ENCODE peak calls at places on chromosomes 11 and 22, in ten cellular contexts. J, M, L, W, N, O, I, C, A and P are unnamed samples.
A peak's percentile ranks its signal among the peaks of the same experiment; 100 is the strongest.

GRCh38 chr11:68659158-68659921 is 25.0 kb upstream of the GAL start:
- DNase-seq in O (peak; percentile 98), A (peak; percentile 90), N (peak; percentile 97), M (no peak), I (peak; percentile 55), W (peak; percentile 46), J (peak; percentile 66), L (peak; percentile 90), C (no peak), P (peak; percentile 96)

GRCh38 chr11:35912883-35913614 is 30.8 kb upstream of the LDLRAD3 start:
- DNase-seq in M (no peak), C (no peak), N (no peak), O (no peak), W (no peak), L (no peak), A (no peak), I (no peak), J (no peak), P (no peak)

GRCh38 chr22:45163074-45163416 is 680 bp upstream of the NUP50 start:
- DNase-seq in A (no peak), N (peak; percentile 54), C (no peak), L (no peak), W (no peak), M (no peak), I (peak; percentile 8), J (no peak), O (peak; percentile 60), P (no peak)

GRCh38 chr11:46308632-46309419 is 31.4 kb downstream of the CREB3L1 start:
- DNase-seq in N (peak; percentile 61), O (peak; percentile 79), L (no peak), M (peak; percentile 85), C (peak; percentile 77), I (peak; percentile 91), J (peak; percentile 79), A (peak; percentile 96), W (peak; percentile 76), P (no peak)

GRCh38 chr11:35014352-35014751 is 97.9 kb downstream of the PDHX start:
- DNase-seq in W (no peak), A (no peak), O (peak; percentile 88), J (no peak), I (no peak), M (no peak), L (peak; percentile 84), N (peak; percentile 95), C (no peak), P (peak; percentile 87)

GRCh38 chr22:29147241-29147919 is 58.3 kb upstream of the EMID1 start:
- DNase-seq in J (peak; percentile 29), L (no peak), M (peak; percentile 50), A (no peak), O (no peak), W (no peak), C (no peak), I (no peak), N (no peak), P (no peak)

GRCh38 chr11:13354335-13354734 is 76.7 kb downstream of the BMAL1 start:
- DNase-seq in C (no peak), I (no peak), J (no peak), W (no peak), O (peak; percentile 44), N (peak; percentile 29), L (no peak), A (peak; percentile 57), M (no peak), P (no peak)

GRCh38 chr11:13767461-13767860 is 99.0 kb downstream of the FAR1 start:
- DNase-seq in O (no peak), N (no peak), J (no peak), A (no peak), W (no peak), L (no peak), I (no peak), C (no peak), M (no peak), P (no peak)

GRCh38 chr11:87432006-87432405 is 394.3 kb downstream of the TMEM135 start:
- DNase-seq in W (no peak), I (no peak), A (no peak), L (peak; percentile 55), N (peak; percentile 66), C (no peak), J (no peak), O (peak; percentile 52), M (no peak), P (no peak)

GRCh38 chr11:2290351-2290841 is 11.3 kb downstream of the C11orf21 start:
- DNase-seq in W (peak; percentile 33), I (no peak), O (no peak), A (peak; percentile 58), M (no peak), C (no peak), L (no peak), N (no peak), J (peak; percentile 48), P (no peak)

GRCh38 chr22:37206841-37207821 is 5.1 kb downstream of the SSTR3 start:
- DNase-seq in C (no peak), W (no peak), L (no peak), N (no peak), M (no peak), I (no peak), J (peak; percentile 55), A (no peak), O (no peak), P (no peak)

GRCh38 chr11:117849781-117850414 is 25.4 kb upstream of the FXYD2 start:
- DNase-seq in J (no peak), M (no peak), L (no peak), C (no peak), O (no peak), I (no peak), A (peak; percentile 6), N (no peak), W (peak; percentile 20), P (no peak)

GRCh38 chr11:72789493-72790131 is 4.2 kb downstream of the STARD10 start:
- DNase-seq in A (no peak), I (no peak), N (peak; percentile 52), M (peak; percentile 80), L (no peak), W (peak; percentile 88), J (peak; percentile 83), C (peak; percentile 86), O (peak; percentile 42), P (no peak)

DNA sequence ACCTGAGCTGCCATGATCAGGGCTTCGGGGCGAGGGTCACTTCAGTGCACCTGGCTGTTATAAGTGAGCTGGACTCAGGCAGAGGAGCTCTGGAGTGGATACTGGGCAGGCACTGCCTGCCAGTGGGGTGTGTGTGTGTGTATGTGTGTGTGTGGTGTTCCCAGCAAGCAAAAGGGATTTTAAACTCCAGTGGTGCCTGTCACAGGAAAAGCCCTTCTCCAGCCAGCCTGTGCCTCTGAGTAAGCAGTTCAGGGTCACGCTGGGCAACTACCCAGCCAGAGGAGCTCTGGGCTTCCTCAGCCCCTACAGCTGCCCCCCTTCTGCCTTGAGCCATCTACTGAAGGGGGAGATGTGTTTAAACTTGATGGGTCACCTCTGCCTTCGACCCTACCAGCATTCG is 109.0 kb downstream of the OSBP2 start:
- DNase-seq in C (no peak), L (no peak), O (no peak), J (no peak), M (no peak), N (no peak), I (no peak), A (no peak), W (no peak), P (no peak)
- H3K4me3 ChIP-seq in C (peak overlapping the region; percentile 53), L (no peak overlapping the region), O (no peak overlapping the region), J (no peak overlapping the region), M (no peak overlapping the region), N (no peak overlapping the region), I (no peak overlapping the region), A (no peak overlapping the region), W (no peak overlapping the region), P (no peak overlapping the region)

GRCh38 chr22:49701380-49702067 is 126.1 kb downstream of the BRD1 start:
- DNase-seq in L (no peak), I (no peak), W (no peak), A (peak; percentile 59), O (no peak), J (no peak), M (peak; percentile 12), N (no peak), C (no peak), P (no peak)
- TF ChIP-seq CTCF in L (peak; percentile 31), I (peak; percentile 34), W (no peak), A (no peak), O (peak; percentile 25), J (no peak), M (peak; percentile 19), N (no peak), C (no peak), P (peak; percentile 50)

DNA sequence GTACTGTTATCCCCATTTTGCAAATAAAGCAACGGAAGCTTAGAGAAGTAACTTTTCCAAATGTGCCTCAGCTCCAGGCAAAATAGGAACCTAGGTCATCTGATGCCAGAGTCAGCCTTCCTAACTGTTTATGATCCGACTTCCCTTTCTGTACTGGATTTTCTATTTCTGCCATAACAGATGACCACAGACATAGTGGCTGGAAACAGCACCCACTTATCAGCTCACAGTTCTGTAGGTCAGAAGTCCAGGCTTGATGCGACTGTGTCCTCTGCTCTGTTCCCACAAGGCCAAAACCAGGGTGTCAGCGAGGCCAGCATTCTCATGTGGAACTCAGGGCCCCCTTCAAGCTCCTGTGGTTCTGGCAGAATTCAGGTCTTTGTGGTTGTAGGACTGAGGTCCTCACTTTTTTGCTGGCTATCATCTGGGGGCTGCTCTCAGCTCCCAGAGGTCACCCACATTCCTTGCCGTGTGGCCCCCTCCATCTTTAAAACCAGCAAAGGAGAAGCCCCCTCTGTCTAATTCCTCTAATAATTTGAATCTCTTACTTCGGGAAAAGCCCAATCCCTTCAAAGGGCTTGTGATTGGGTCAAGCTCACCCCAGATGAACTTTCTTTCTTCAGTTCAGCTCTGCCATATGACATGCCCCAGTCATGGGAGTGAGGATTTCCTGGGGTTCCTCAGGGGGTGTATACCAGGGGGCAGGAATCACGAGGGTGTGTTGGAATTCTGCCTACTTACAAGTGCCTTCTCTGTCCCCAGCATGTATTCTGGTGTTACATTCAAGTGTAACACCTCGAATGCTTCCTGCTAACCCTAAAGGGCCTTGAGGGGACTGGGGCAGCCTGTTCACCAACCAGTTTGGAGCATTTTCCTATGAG is 15.3 kb downstream of the KCNJ5 start:
- DNase-seq in L (no peak), A (no peak), M (no peak), I (no peak), N (no peak), J (no peak), W (no peak), C (no peak), O (no peak), P (no peak)
- H3K4me3 ChIP-seq in L (no peak overlapping the region), A (no peak overlapping the region), M (peak overlapping the region; percentile 74), I (peak overlapping the region; percentile 64), N (no peak overlapping the region), J (peak overlapping the region; percentile 74), W (no peak overlapping the region), C (peak overlapping the region; percentile 52), O (no peak overlapping the region), P (peak overlapping the region; percentile 45)

DNA sequence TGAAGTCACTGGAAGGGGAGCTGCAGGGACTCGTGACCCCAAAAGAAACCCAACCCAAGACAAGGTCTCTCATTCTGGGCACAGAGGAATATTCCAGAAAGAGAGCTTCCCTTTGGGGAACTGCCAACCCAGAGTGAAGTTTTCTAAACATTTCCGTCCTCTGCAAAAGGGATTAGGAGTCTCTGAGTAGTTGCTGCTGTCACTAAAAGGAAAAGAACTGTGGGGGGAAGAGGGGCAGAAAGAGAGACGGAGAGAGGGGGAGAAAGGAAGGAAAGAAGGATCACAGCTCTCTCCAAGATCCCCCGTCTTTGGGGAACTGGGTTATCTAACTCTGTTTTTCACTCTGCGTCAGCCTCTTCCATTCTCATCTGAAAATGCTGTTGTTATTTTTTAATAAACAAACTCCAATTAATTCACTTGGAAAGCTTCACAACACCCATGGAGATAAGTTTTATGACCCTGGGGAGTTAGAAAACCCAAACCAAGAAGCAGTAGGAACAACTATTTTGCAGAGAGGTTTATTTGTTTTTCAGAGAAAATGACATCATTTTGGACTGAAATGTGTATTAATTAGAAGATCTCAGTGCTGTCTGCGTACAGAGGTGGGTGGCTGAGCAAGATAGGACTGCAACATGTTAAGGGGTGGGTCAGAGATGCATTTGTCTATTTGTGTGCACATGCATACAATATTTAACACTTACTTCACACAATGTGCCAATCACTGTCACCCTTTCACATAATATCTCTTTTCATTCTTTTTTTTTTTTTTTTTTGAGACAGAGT is 918 bp downstream of the SCGB1A1 start:
- DNase-seq in M (no peak), W (no peak), C (no peak), N (peak; percentile 15), J (no peak), O (no peak), L (no peak), A (no peak), I (no peak), P (no peak)
- TF ChIP-seq CTCF in M (no peak), W (no peak), C (no peak), N (no peak), J (no peak), O (no peak), L (no peak), A (no peak), I (no peak), P (no peak)